ENCODE peak calls at places on chromosomes 13 and 19, in six cellular contexts. D, N, S, R, F and G are unnamed samples.

GRCh38 chr13:43786766-43787517 is at the start of gene ENOX1:
- DNase-seq in D (no peak), N (no peak), S (peak), R (peak), F (peak), G (no peak)

GRCh38 chr19:39087907-39088686 is 3.9 kb downstream of the ACP7 start:
- DNase-seq in D (no peak), N (no peak), S (no peak), R (no peak), F (no peak), G (no peak)

GRCh38 chr13:39565036-39565949 is 37.7 kb downstream of the LHFPL6 start:
- DNase-seq in D (no peak), N (no peak), S (peak), R (peak), F (no peak), G (no peak)

GRCh38 chr13:92896842-92897241 is 329.8 kb upstream of the GPC6 start:
- DNase-seq in D (no peak), N (no peak), S (peak), R (peak), F (no peak), G (no peak)

GRCh38 chr13:111467111-111467890 is 146.9 kb downstream of the TEX29 start:
- DNase-seq in D (no peak), N (no peak), S (no peak), R (no peak), F (no peak), G (no peak)

GRCh38 chr13:113586661-113587479 is 2.3 kb downstream of the TFDP1 start:
- DNase-seq in D (no peak), N (no peak), S (no peak), R (no peak), F (no peak), G (no peak)

GRCh38 chr13:38941353-38941945 is 49.2 kb downstream of the STOML3 start:
- DNase-seq in D (no peak), N (no peak), S (no peak), R (no peak), F (no peak), G (no peak)

GRCh38 chr19:23882493-23882892 is 32.2 kb upstream of the ZNF726 start:
- DNase-seq in D (no peak), N (no peak), S (no peak), R (no peak), F (no peak), G (no peak)

GRCh38 chr13:101474419-101474957 is 22.0 kb downstream of the ITGBL1 start:
- DNase-seq in D (no peak), N (no peak), S (peak), R (peak), F (peak), G (no peak)

GRCh38 chr19:17289489-17289888 is 7.8 kb downstream of the ANKLE1 start:
- DNase-seq in D (no peak), N (no peak), S (peak), R (peak), F (peak), G (no peak)

GRCh38 chr19:53102701-53103140 is 501 bp downstream of the ZNF160 start:
- DNase-seq in D (peak), N (no peak), S (peak), R (peak), F (no peak), G (peak)

GRCh38 chr19:41265376-41266153 is 1.4 kb downstream of the HNRNPUL1 start:
- DNase-seq in D (no peak), N (no peak), S (peak), R (peak), F (no peak), G (no peak)

GRCh38 chr13:72696590-72696989 is 30.8 kb downstream of the MZT1 start:
- DNase-seq in D (no peak), N (no peak), S (peak), R (peak), F (no peak), G (no peak)

GRCh38 chr19:33446156-33446917 is 72.8 kb downstream of the CEBPG start:
- DNase-seq in D (no peak), N (no peak), S (peak), R (no peak), F (no peak), G (no peak)

GRCh38 chr13:42354246-42355117 is 82.5 kb downstream of the AKAP11 start:
- DNase-seq in D (peak), N (no peak), S (peak), R (peak), F (no peak), G (no peak)

GRCh38 chr19:17357724-17358123 is 19.4 kb downstream of the PLVAP start:
- DNase-seq in D (no peak), N (no peak), S (no peak), R (no peak), F (no peak), G (no peak)

GRCh38 chr19:34430738-34431625 is 2.8 kb downstream of the UBA2 start:
- DNase-seq in D (peak), N (no peak), S (peak), R (peak), F (no peak), G (peak)

GRCh38 chr19:49908480-49909420 is 12.1 kb upstream of the IL4I1 start:
- DNase-seq in D (no peak), N (no peak), S (no peak), R (no peak), F (no peak), G (no peak)

GRCh38 chr19:29845576-29846176 is 33.9 kb downstream of the CCNE1 start:
- DNase-seq in D (no peak), N (no peak), S (no peak), R (peak), F (no peak), G (no peak)

GRCh38 chr13:51614350-51614786 is 30.1 kb downstream of the WDFY2 start:
- DNase-seq in D (peak), N (no peak), S (no peak), R (no peak), F (peak), G (no peak)

GRCh38 chr19:48760514-48761221 is 5.3 kb downstream of the FGF21 start:
- DNase-seq in D (no peak), N (no peak), S (no peak), R (no peak), F (no peak), G (no peak)

GRCh38 chr19:14053500-14053899 is 8.4 kb downstream of the PALM3 start:
- DNase-seq in D (no peak), N (no peak), S (no peak), R (no peak), F (no peak), G (no peak)

GRCh38 chr19:38971672-38972071 is 3.9 kb downstream of the FBXO17 start:
- DNase-seq in D (no peak), N (no peak), S (no peak), R (no peak), F (no peak), G (no peak)

GRCh38 chr19:35247526-35248309 is 1.1 kb upstream of the LSR start:
- DNase-seq in D (peak), N (no peak), S (no peak), R (no peak), F (no peak), G (no peak)

GRCh38 chr13:77480071-77480470 is 55.4 kb upstream of the SCEL start:
- DNase-seq in D (no peak), N (no peak), S (no peak), R (no peak), F (no peak), G (no peak)

GRCh38 chr13:71255633-71256032 is 611.4 kb downstream of the DACH1 start:
- DNase-seq in D (no peak), N (no peak), S (no peak), R (no peak), F (no peak), G (no peak)

GRCh38 chr19:35249146-35249847 is 495 bp downstream of the LSR start:
- DNase-seq in D (peak), N (no peak), S (no peak), R (no peak), F (no peak), G (no peak)

GRCh38 chr13:27973291-27973690 is 4.2 kb upstream of the CDX2 start:
- DNase-seq in D (no peak), N (no peak), S (no peak), R (no peak), F (no peak), G (no peak)

GRCh38 chr19:9785367-9786331 is 17.1 kb upstream of the ZNF846 start:
- DNase-seq in D (peak), N (peak), S (peak), R (peak), F (peak), G (peak)

GRCh38 chr13:113926951-113927660 is 46.8 kb downstream of the C13orf46 start:
- DNase-seq in D (no peak), N (no peak), S (no peak), R (no peak), F (no peak), G (no peak)

GRCh38 chr19:46481947-46482346 is 10.6 kb upstream of the PNMA8A start:
- DNase-seq in D (no peak), N (no peak), S (no peak), R (peak), F (no peak), G (no peak)

GRCh38 chr13:104140557-104140956 is 1074.3 kb upstream of the SLC10A2 start:
- DNase-seq in D (no peak), N (peak), S (peak), R (no peak), F (no peak), G (no peak)

GRCh38 chr19:35279985-35280821 is 2.1 kb upstream of the HAMP start:
- DNase-seq in D (no peak), N (no peak), S (no peak), R (no peak), F (no peak), G (no peak)

GRCh38 chr19:21317821-21318220 is 11.4 kb downstream of the ZNF708 start:
- DNase-seq in D (no peak), N (no peak), S (no peak), R (no peak), F (no peak), G (no peak)